ENCODE peak calls at places on chromosomes 2 and 18, in four cellular contexts. Q is iPS DF 6.9, W is lower lobe of right lung, T is substantia nigra. J is an unnamed sample.
A peak's percentile ranks its signal among the peaks of the same experiment; 100 is the strongest.

GRCh38 chr18:3114026-3114425 is 101.1 kb upstream of the LPIN2 start:
- DNase-seq in Q (no peak), T (no peak), W (no peak), J (no peak)

GRCh38 chr2:68155618-68156017 is 2.1 kb upstream of the PNO1 start:
- DNase-seq in T (no peak), W (no peak), Q (no peak), J (no peak)

GRCh38 chr2:9145109-9145751 is 61.4 kb upstream of the ASAP2 start:
- DNase-seq in T (no peak), W (no peak), Q (no peak), J (no peak)

GRCh38 chr2:106108351-106108750 is 85.8 kb downstream of the UXS1 start:
- DNase-seq in T (peak; percentile 25), W (no peak), Q (no peak), J (no peak)

GRCh38 chr2:53826587-53827397 is 33.0 kb downstream of the GPR75 start:
- DNase-seq in T (peak; percentile 25), Q (no peak), W (no peak), J (no peak)

GRCh38 chr2:196336715-196337617 is 165.6 kb upstream of the STK17B start:
- DNase-seq in T (no peak), Q (no peak), W (no peak), J (no peak)

GRCh38 chr2:209391776-209392401 is 32.0 kb upstream of the MAP2 start:
- DNase-seq in T (no peak), W (no peak), Q (no peak), J (no peak)

GRCh38 chr2:192307530-192307929 is 112.8 kb upstream of the TMEFF2 start:
- DNase-seq in T (no peak), Q (no peak), W (no peak), J (no peak)

GRCh38 chr2:160418853-160419252 is 74.8 kb downstream of the RBMS1 start:
- DNase-seq in Q (no peak), T (no peak), W (no peak), J (no peak)

GRCh38 chr2:240570531-240571313 is 2.4 kb downstream of the RNPEPL1 start:
- DNase-seq in W (peak; percentile 40), T (no peak), Q (no peak), J (peak; percentile 7)

GRCh38 chr2:37686792-37687595 is 15.6 kb upstream of the CDC42EP3 start:
- DNase-seq in T (no peak), Q (no peak), W (no peak), J (no peak)

GRCh38 chr2:38146917-38147307 is 71.0 kb upstream of the CYP1B1 start:
- DNase-seq in Q (no peak), T (no peak), W (no peak), J (no peak)

GRCh38 chr18:9993846-9994660 is 80.2 kb downstream of the VAPA start:
- DNase-seq in W (no peak), Q (no peak), T (no peak), J (no peak)

GRCh38 chr2:95159690-95160449 is at the start of gene ZNF514:
- DNase-seq in Q (no peak), T (peak; percentile 73), W (peak; percentile 90), J (peak; percentile 76)

GRCh38 chr2:227717687-227718567 is at the start of gene SLC19A3:
- DNase-seq in W (peak; percentile 89), Q (peak; percentile 50), T (peak; percentile 75), J (peak; percentile 29)

GRCh38 chr2:181393472-181393871 is 63.7 kb upstream of the ITGA4 start:
- DNase-seq in T (no peak), W (no peak), Q (no peak), J (no peak)

GRCh38 chr2:233032551-233033320 is at the start of gene NEU2:
- DNase-seq in W (no peak), T (no peak), Q (no peak), J (no peak)

GRCh38 chr18:63971320-63972071 is 1.6 kb downstream of the SERPINB8 start:
- DNase-seq in T (no peak), W (no peak), Q (no peak), J (no peak)
- H3K27ac ChIP-seq in T (peak overlapping the region; percentile 96), W (peak overlapping the region; percentile 99), Q (no peak overlapping the region), J (no peak overlapping the region)

GRCh38 chr2:64943387-64944150 is 45.6 kb upstream of the SLC1A4 start:
- DNase-seq in T (peak; percentile 85), Q (no peak), W (no peak), J (no peak)

GRCh38 chr2:64944484-64944883 is 44.7 kb upstream of the SLC1A4 start:
- DNase-seq in Q (no peak), W (no peak), T (no peak), J (no peak)

GRCh38 chr2:64946737-64947090 is 42.5 kb upstream of the SLC1A4 start:
- DNase-seq in Q (no peak), W (no peak), T (no peak), J (no peak)

GRCh38 chr2:64947906-64948305 is 41.3 kb upstream of the SLC1A4 start:
- DNase-seq in T (peak; percentile 40), Q (no peak), W (no peak), J (no peak)

GRCh38 chr2:64945973-64946736 is 43.0 kb upstream of the SLC1A4 start:
- DNase-seq in W (peak; percentile 61), Q (no peak), T (no peak), J (no peak)
- H3K27ac ChIP-seq in W (no peak overlapping the region), Q (no peak overlapping the region), T (no peak overlapping the region), J (no peak overlapping the region)

DNA sequence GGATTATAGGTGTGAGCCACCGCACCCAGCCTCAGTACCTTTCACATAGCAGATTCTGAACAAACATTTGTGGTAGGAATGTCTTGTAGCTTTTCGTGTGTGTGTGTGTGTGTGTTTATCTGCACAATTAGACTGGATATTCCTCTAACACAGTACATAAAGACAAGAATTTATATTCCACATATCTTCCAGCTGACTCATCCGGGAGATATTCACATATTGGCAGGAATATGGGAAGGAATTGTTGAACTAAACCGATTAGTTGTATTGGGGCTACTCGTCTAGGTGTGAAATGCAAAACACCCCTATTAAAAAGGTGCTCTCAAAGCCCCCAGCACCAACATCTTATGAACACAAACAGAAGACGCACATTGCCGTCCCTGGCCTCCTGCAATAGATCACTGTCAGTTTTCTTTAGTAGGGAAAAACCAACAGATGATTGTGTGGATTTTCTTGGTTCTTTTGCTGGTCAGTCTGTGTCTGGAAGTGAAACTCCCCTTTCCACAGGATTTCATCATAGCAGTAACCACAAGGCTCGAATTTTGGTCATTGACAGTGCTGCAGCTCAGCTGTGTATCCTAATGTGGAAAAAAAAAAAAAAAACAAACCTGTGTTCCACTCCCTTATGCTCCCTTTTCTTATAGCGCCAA is 208.5 kb upstream of the ACVR2A start:
- DNase-seq in Q (no peak), T (no peak), W (no peak), J (no peak)
- H3K27ac ChIP-seq in Q (no peak overlapping the region), T (no peak overlapping the region), W (no peak overlapping the region), J (no peak overlapping the region)

GRCh38 chr2:39419282-39420223 is 17.5 kb downstream of the MAP4K3 start:
- DNase-seq in T (no peak), Q (no peak), W (no peak), J (no peak)
- H3K27ac ChIP-seq in T (no peak overlapping the region), Q (no peak overlapping the region), W (no peak overlapping the region), J (no peak overlapping the region)

DNA sequence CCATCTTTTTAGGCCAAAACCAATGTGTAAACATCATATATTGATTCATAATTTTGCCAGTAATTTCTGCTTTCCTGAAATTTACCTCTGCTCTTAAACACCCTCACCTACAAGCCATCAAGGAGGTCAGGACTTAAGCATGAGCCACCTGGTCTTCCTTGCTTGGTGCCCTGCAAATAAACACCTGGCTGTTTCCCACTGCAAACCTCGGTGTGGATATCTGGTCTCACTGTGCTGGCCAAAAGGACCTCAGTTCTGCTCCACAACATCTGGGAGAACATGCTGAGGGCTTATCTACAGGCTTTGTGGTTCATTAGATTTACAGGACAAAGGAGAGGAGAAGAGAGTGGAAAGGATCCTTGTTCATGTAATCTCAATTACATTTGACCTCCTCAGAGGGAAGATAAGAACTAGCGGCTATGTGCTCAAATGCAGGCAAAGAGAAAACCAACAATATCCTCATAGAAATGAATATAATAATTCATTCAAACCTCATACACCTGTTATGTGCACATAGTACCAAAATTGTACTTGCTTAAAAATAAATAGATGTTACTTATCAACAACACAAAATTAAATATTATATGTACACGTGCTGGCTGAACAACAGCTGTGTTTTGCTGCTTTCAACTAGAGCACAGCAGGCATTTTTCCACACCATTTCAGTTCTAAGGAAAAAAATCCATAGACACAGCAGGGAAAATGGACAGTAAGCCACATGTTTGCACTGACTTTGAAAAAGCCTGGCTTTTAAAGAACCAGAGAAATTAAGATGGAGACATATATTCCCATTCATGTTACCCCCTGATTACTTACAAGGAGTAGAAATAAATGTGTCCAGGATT is 465.1 kb downstream of the LPIN1 start:
- DNase-seq in T (no peak), Q (no peak), W (no peak), J (no peak)
- H3K27ac ChIP-seq in T (no peak overlapping the region), Q (no peak overlapping the region), W (no peak overlapping the region), J (no peak overlapping the region)

DNA sequence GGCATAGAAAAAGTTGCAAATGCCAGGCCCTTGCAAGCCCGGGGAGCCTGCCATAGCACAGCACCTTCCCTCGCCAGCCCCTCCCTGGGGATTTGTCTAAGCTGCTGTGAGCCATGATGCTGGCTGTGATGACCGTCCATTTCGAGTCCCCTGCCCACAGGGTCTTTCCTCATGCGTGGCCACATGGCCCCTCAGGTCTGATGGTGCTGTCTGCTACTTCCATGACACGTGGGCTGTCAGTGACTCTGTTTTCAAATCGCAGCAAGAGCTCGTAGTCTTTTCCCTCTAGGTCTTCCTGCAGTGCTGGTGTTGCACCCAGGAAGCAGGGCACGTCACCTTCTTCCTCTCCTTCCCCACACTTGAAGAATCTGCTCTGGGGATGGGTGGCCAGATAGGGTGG is 15.5 kb upstream of the GNAL start:
- DNase-seq in W (no peak), T (no peak), Q (no peak), J (no peak)
- H3K27ac ChIP-seq in W (no peak overlapping the region), T (no peak overlapping the region), Q (no peak overlapping the region), J (no peak overlapping the region)

GRCh38 chr2:47313728-47314127 is 89.2 kb upstream of the MSH2 start:
- DNase-seq in W (no peak), T (no peak), Q (no peak), J (no peak)
- H3K27ac ChIP-seq in W (no peak overlapping the region), T (peak overlapping the region; percentile 100), Q (no peak overlapping the region), J (no peak overlapping the region)

J was measured in WERI-Rb-1.